ENCODE peak calls at places on chromosomes 4 and X, in five cellular contexts. G is H9, P is fibroblast of the aortic adventitia, S is ascending aorta, J is AG10803. U is an unnamed sample.

GRCh38 chrX:104659037-104659744 is 93.2 kb downstream of the IL1RAPL2 start:
- DNase-seq in G (no peak), P (no peak), S (no peak), J (no peak), U (no peak)

GRCh38 chr4:7800410-7800809 is 139.3 kb downstream of the AFAP1 start:
- DNase-seq in G (no peak), P (no peak), S (no peak), J (no peak), U (no peak)

GRCh38 chr4:166491635-166492034 is 618.6 kb downstream of the TLL1 start:
- DNase-seq in G (no peak), P (no peak), S (no peak), J (no peak), U (no peak)

GRCh38 chrX:107628662-107629532 is 587 bp downstream of the PRPS1 start:
- DNase-seq in G (peak), P (no peak), S (no peak), J (no peak), U (peak)

GRCh38 chr4:114384629-114385028 is 214.0 kb upstream of the UGT8 start:
- DNase-seq in G (no peak), P (peak), S (no peak), J (peak), U (no peak)

GRCh38 chrX:446243-446642 is 59.5 kb upstream of the PPP2R3B start:
- DNase-seq in G (peak), P (no peak), S (no peak), J (no peak), U (no peak)

GRCh38 chr4:110224812-110225211 is 26.4 kb upstream of the ELOVL6 start:
- DNase-seq in G (no peak), P (no peak), S (no peak), J (no peak), U (no peak)

GRCh38 chrX:153549807-153550206 is 32.4 kb downstream of the ATP2B3 start:
- DNase-seq in G (peak), P (no peak), S (no peak), J (no peak), U (no peak)

GRCh38 chr4:53592686-53593641 is 1.7 kb upstream of the LNX1 start:
- DNase-seq in G (peak), P (no peak), S (no peak), J (no peak), U (no peak)

GRCh38 chr4:13980317-13980716 is 352.8 kb upstream of the BOD1L1 start:
- DNase-seq in G (no peak), P (peak), S (no peak), J (peak), U (no peak)

GRCh38 chr4:115944146-115944905 is 830.9 kb upstream of the NDST4 start:
- DNase-seq in G (no peak), P (no peak), S (no peak), J (no peak), U (no peak)

GRCh38 chr4:151409470-151410313 is 716 bp downstream of the FHIP1A start:
- DNase-seq in G (peak), P (no peak), S (no peak), J (no peak), U (no peak)

GRCh38 chrX:120029354-120029753 is 48.1 kb downstream of the RHOXF2B start:
- DNase-seq in G (no peak), P (no peak), S (no peak), J (no peak), U (no peak)

GRCh38 chrX:124257924-124258706 is 74.3 kb upstream of the TEX13D start:
- DNase-seq in G (no peak), P (no peak), S (no peak), J (no peak), U (no peak)

GRCh38 chr4:64503945-64504675 is 94.9 kb upstream of the TECRL start:
- DNase-seq in G (no peak), P (no peak), S (no peak), J (no peak), U (no peak)

GRCh38 chr4:151850751-151851150 is 89.9 kb upstream of the GATB start:
- DNase-seq in G (no peak), P (peak), S (no peak), J (no peak), U (no peak)

GRCh38 chr4:103424853-103425252 is 226.7 kb upstream of the CENPE start:
- DNase-seq in G (no peak), P (no peak), S (no peak), J (peak), U (no peak)

GRCh38 chr4:55303818-55304217 is 42.2 kb upstream of the SRD5A3 start:
- DNase-seq in G (no peak), P (peak), S (no peak), J (peak), U (no peak)

GRCh38 chrX:132009344-132009743 is 13.8 kb upstream of the STK26 start:
- DNase-seq in G (no peak), P (no peak), S (no peak), J (no peak), U (no peak)

GRCh38 chrX:39731735-39732134 is 366.0 kb downstream of the BCOR start:
- DNase-seq in G (no peak), P (peak), S (no peak), J (no peak), U (no peak)

GRCh38 chr4:6279582-6280289 is 10.1 kb downstream of the WFS1 start:
- DNase-seq in G (no peak), P (no peak), S (no peak), J (no peak), U (no peak)

GRCh38 chr4:125140966-125141495 is 173.7 kb upstream of the FAT4 start:
- DNase-seq in G (no peak), P (peak), S (no peak), J (peak), U (no peak)

DNA sequence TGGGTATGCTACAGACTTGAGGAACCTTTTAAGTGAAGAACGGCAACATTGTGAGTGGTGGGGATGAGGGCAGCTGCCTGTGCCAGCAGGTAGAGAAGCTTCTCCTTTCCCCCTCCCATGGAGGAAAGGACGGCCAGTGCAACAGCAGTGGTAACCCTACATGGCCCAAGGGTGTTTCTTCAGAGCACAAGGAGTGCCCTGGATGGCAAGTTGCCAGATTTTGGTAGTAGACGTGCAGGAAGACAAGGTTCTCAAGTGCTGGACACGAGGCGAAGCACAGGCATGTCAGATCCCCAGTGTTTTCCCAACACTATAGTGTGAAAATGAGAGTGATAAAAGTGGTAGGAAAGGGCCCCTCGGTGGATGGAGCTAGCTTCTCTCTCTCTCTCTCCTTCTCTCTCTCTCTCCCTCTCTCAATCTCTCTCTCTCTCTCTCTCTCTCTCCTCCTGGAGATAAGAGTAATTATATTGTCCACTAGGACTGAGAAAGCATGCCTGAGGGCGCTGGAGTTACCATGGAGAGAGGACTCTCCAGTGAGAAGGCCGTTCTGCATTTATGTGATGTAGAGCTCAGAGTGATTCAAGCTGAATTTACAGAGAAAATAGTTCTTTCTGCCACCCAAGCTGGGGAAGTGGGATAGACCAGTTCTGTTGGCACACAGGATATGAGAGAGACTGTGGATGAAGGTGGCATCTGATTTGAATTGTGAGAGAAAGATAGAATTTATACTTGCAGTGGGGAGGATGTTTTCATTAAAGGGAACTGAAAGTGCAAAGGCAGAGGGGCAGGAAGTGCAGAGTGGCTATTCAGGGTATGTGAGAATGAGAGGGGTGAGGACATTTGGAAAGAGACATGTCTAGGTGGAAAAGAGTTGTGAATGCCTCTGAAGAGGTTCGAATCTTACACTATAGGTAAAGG is 25.6 kb upstream of the TRPC3 start:
- DNase-seq in G (no peak), P (peak), S (no peak), J (no peak), U (no peak)
- TF ChIP-seq CTCF in G (no peak), P (no peak), S (no peak), J (no peak), U (no peak)

DNA sequence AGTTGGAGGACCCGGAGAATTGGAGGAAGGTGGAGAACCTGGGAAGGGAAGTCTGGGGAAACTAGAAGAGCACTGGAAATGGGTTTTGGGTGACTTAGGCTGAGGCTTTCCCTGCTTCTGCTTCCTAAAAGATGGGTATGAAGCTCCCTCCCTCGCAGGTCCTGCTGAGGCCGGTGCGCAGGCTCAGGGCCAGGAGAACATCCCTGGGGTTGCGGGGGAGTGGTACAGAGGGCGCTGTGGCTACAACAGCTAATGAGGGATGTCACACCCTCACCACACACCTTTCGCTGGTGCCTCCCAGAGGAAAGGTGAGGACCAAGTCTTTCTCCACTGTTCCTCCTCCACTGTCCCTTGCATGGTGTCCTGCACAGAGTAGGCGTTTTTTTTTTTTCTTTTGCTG is 15.8 kb downstream of the APLN start:
- DNase-seq in G (peak), P (no peak), S (no peak), J (no peak), U (no peak)
- TF ChIP-seq CTCF in G (no peak), P (no peak), S (no peak), J (no peak), U (no peak)

GRCh38 chr4:185286571-185286970 is 77.2 kb downstream of the SNX25 start:
- DNase-seq in G (no peak), P (no peak), S (no peak), J (no peak), U (no peak)

GRCh38 chr4:185280608-185281007 is 71.2 kb downstream of the SNX25 start:
- DNase-seq in G (no peak), P (no peak), S (no peak), J (no peak), U (no peak)

GRCh38 chr4:185283723-185284122 is 74.3 kb downstream of the SNX25 start:
- DNase-seq in G (no peak), P (peak), S (no peak), J (no peak), U (no peak)

GRCh38 chr4:185285632-185286393 is 76.4 kb downstream of the SNX25 start:
- DNase-seq in G (no peak), P (no peak), S (no peak), J (no peak), U (no peak)

DNA sequence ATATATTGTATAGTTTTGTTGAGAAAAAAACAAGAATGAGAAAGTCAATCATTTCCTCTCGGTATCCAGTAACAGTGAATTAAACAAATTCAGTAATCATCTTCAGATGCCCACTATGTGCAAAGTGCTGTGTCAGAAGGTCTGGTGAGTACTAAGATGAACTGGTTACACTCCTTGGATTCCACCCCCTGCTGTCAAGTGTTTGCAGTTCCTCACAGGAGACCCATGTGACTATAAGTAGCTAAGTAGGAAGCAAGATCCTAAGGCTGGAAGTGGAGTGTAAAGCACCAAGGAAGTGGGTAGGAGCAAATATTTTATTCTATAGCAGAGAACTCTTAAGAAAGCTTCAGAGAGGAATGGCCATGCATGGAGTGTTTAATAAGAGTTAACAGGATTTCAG is 73.6 kb downstream of the SNX25 start:
- DNase-seq in G (no peak), P (peak), S (no peak), J (no peak), U (no peak)
- TF ChIP-seq CTCF in G (no peak), P (no peak), S (no peak), J (peak), U (no peak)

DNA sequence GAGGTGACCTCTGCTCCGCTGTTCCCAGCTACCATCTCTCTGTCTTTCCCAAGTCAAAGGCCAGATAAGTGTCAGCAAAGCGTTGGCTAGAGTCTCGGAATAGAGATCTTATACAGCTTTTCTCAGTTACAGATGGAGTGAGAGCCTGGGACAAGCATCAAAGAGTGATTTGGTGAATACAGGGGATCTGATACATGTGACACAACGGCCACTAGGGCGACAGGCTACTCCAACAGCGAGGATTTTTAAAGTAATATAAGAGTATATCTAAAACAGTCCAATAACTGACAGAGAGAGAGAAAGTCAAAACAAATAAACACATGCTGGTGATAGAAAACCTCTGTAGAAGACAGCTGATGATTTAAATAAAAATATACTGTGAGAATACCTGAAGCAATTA is 433.1 kb upstream of the SMIM31 start:
- DNase-seq in G (no peak), P (no peak), S (no peak), J (no peak), U (no peak)
- TF ChIP-seq CTCF in G (peak), P (no peak), S (no peak), J (no peak), U (no peak)

DNA sequence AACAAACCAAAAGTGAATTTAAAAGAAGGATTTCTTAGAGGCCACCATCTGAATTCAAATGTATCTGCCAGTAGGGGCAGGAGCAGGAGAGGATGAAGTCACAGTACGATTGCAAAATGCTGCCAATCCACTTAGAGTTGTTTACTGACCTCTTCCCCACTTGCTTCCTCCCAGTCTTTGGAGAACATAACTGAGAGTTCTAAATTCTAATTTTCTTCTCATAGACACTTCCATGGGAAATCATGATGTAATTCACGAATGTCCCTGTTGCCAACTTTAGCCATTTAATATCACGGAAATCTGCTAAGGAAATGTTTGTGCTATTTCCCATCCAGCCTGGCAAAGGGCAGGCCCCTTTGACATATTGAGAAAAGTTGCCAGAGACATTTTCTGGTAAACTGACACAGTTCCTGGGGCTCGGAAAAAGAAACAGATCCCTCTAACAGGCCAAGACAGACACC is 33.6 kb upstream of the NOCT start:
- DNase-seq in G (peak), P (peak), S (no peak), J (peak), U (no peak)
- TF ChIP-seq CTCF in G (peak), P (peak), S (no peak), J (peak), U (no peak)

GRCh38 chrX:23557070-23557469 is 110.2 kb upstream of the PRDX4 start:
- DNase-seq in G (no peak), P (peak), S (no peak), J (no peak), U (no peak)

GRCh38 chrX:23559975-23560374 is 107.3 kb upstream of the PRDX4 start:
- DNase-seq in G (no peak), P (no peak), S (no peak), J (no peak), U (no peak)

GRCh38 chrX:23552289-23552688 is 115.0 kb upstream of the PRDX4 start:
- DNase-seq in G (no peak), P (peak), S (no peak), J (no peak), U (no peak)

GRCh38 chrX:23554304-23554703 is 113.0 kb upstream of the PRDX4 start:
- DNase-seq in G (no peak), P (peak), S (no peak), J (peak), U (no peak)
- TF ChIP-seq CTCF in G (peak), P (peak), S (peak), J (peak), U (no peak)

GRCh38 chr4:84673475-84674230 is 90.7 kb downstream of the CDS1 start:
- DNase-seq in G (no peak), P (peak), S (no peak), J (peak), U (no peak)
- TF ChIP-seq CTCF in G (no peak), P (no peak), S (no peak), J (no peak), U (no peak)

GRCh38 chr4:26071688-26072087 is 157.7 kb downstream of the SMIM20 start:
- DNase-seq in G (no peak), P (no peak), S (no peak), J (no peak), U (no peak)

GRCh38 chr4:26073886-26074560 is 160.0 kb downstream of the SMIM20 start:
- DNase-seq in G (no peak), P (no peak), S (no peak), J (no peak), U (no peak)

GRCh38 chr4:26067035-26067434 is 153.0 kb downstream of the SMIM20 start:
- DNase-seq in G (peak), P (no peak), S (no peak), J (no peak), U (no peak)

GRCh38 chr4:26065833-26066232 is 151.8 kb downstream of the SMIM20 start:
- DNase-seq in G (no peak), P (no peak), S (no peak), J (no peak), U (no peak)

DNA sequence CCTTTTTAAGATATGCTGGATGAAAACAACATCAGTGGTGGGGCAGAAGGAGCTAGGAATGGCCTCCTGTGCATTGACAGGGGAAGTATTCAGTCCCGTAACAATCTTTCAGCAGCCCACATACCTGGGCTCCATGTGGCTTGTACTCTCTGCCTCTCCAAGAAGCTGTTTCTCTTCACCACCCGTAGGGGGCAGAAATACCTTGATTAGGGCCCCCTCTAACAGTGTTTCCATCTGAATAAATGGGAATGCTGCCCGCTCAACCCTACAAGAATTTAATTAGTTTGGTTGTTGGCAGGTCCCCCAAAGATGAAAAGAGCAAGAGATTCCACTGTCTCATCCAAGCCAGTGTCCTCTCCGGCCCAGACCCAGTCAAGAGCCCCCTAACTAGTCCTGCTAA is 155.2 kb downstream of the SMIM20 start:
- DNase-seq in G (peak), P (peak), S (no peak), J (no peak), U (no peak)
- TF ChIP-seq CTCF in G (peak), P (peak), S (no peak), J (peak), U (peak)

GRCh38 chr4:38088321-38088720 is 128.1 kb downstream of the PTTG2 start:
- DNase-seq in G (no peak), P (no peak), S (no peak), J (no peak), U (no peak)

GRCh38 chr4:38084984-38085383 is 124.8 kb downstream of the PTTG2 start:
- DNase-seq in G (no peak), P (peak), S (no peak), J (peak), U (no peak)

GRCh38 chr4:38086515-38087226 is 126.5 kb downstream of the PTTG2 start:
- DNase-seq in G (no peak), P (no peak), S (no peak), J (no peak), U (no peak)

GRCh38 chr4:38082424-38083374 is 122.5 kb downstream of the PTTG2 start:
- DNase-seq in G (no peak), P (peak), S (no peak), J (peak), U (no peak)

GRCh38 chr4:38085394-38086150 is 125.4 kb downstream of the PTTG2 start:
- DNase-seq in G (no peak), P (peak), S (no peak), J (peak), U (no peak)
- TF ChIP-seq CTCF in G (no peak), P (no peak), S (no peak), J (no peak), U (no peak)

GRCh38 chr4:48553720-48554119 is 63.7 kb downstream of the ZAR1 start:
- DNase-seq in G (no peak), P (no peak), S (no peak), J (no peak), U (no peak)

GRCh38 chr4:48558026-48558425 is 68.0 kb downstream of the ZAR1 start:
- DNase-seq in G (no peak), P (no peak), S (no peak), J (no peak), U (no peak)

GRCh38 chr4:48554606-48555005 is 64.6 kb downstream of the ZAR1 start:
- DNase-seq in G (no peak), P (no peak), S (no peak), J (no peak), U (no peak)

GRCh38 chr4:48556268-48556667 is 66.2 kb downstream of the ZAR1 start:
- DNase-seq in G (no peak), P (no peak), S (no peak), J (no peak), U (no peak)

DNA sequence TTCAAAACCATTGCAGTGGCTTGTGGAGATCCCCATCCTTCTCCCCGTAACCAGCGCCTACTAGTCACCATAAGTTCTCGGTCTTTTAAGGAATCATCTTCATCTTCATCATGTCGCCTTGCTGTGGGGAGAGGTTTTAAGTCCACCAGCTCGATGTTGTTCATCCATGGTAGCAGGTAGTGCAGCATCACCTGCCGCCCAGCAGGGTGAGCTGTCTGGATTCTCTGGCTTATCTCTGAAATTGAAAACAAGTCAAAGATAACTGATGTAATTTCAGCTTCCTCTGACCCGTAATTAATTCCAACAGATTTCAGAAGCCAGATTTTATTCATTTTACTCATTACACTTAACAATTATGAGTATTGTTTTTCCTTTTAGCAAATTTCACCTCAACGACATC is 67.4 kb downstream of the ZAR1 start:
- DNase-seq in G (peak), P (no peak), S (no peak), J (no peak), U (no peak)
- TF ChIP-seq CTCF in G (peak), P (peak), S (no peak), J (peak), U (no peak)